ENCODE peak calls at places on chromosomes 7 and 10, in nine cellular contexts. One of them, this sample, is unnamed.

GRCh38 chr7:152887779-152888178 is 128.2 kb downstream of the ACTR3B start:
- DNase-seq in anterior cingulate cortex: no peak
- DNase-seq in HFFc6: no peak
- DNase-seq in NCI-H774: no peak
- DNase-seq in aorta: peak
- DNase-seq in T-helper 9 cell: no peak
- DNase-seq in stimulated activated CD4-positive, alpha-beta T cell treated with anti-CD3 and anti-CD28 coated beads, Interleukin-4, amount 100 ng/mL, for 48 hours: no peak
- DNase-seq in brain microvascular endothelial cell: no peak
- DNase-seq in K562: no peak
- DNase-seq in this sample: no peak

GRCh38 chr7:148045521-148045920 is 545.0 kb upstream of the C7orf33 start:
- DNase-seq in anterior cingulate cortex: no peak
- DNase-seq in HFFc6: no peak
- DNase-seq in NCI-H774: peak
- DNase-seq in aorta: no peak
- DNase-seq in T-helper 9 cell: no peak
- DNase-seq in stimulated activated CD4-positive, alpha-beta T cell treated with anti-CD3 and anti-CD28 coated beads, Interleukin-4, amount 100 ng/mL, for 48 hours: no peak
- DNase-seq in brain microvascular endothelial cell: no peak
- DNase-seq in K562: no peak
- DNase-seq in this sample: peak

GRCh38 chr7:159022238-159022993 is 122.3 kb downstream of the VIPR2 start:
- DNase-seq in anterior cingulate cortex: no peak
- DNase-seq in HFFc6: no peak
- DNase-seq in NCI-H774: no peak
- DNase-seq in aorta: no peak
- DNase-seq in T-helper 9 cell: no peak
- DNase-seq in stimulated activated CD4-positive, alpha-beta T cell treated with anti-CD3 and anti-CD28 coated beads, Interleukin-4, amount 100 ng/mL, for 48 hours: no peak
- DNase-seq in brain microvascular endothelial cell: peak
- DNase-seq in K562: peak
- DNase-seq in this sample: no peak

GRCh38 chr7:73715648-73716317 is 3.7 kb downstream of the STX1A start:
- DNase-seq in anterior cingulate cortex: no peak
- DNase-seq in HFFc6: peak
- DNase-seq in NCI-H774: no peak
- DNase-seq in aorta: no peak
- DNase-seq in T-helper 9 cell: no peak
- DNase-seq in stimulated activated CD4-positive, alpha-beta T cell treated with anti-CD3 and anti-CD28 coated beads, Interleukin-4, amount 100 ng/mL, for 48 hours: peak
- DNase-seq in brain microvascular endothelial cell: peak
- DNase-seq in K562: peak
- DNase-seq in this sample: peak

GRCh38 chr10:121732676-121733445 is 134.6 kb upstream of the FGFR2 start:
- DNase-seq in anterior cingulate cortex: no peak
- DNase-seq in HFFc6: no peak
- DNase-seq in NCI-H774: no peak
- DNase-seq in aorta: no peak
- DNase-seq in T-helper 9 cell: no peak
- DNase-seq in stimulated activated CD4-positive, alpha-beta T cell treated with anti-CD3 and anti-CD28 coated beads, Interleukin-4, amount 100 ng/mL, for 48 hours: no peak
- DNase-seq in brain microvascular endothelial cell: no peak
- DNase-seq in K562: no peak
- DNase-seq in this sample: no peak

GRCh38 chr10:91313761-91314520 is 93.5 kb downstream of the PCGF5 start:
- DNase-seq in anterior cingulate cortex: no peak
- DNase-seq in HFFc6: peak
- DNase-seq in NCI-H774: no peak
- DNase-seq in aorta: no peak
- DNase-seq in T-helper 9 cell: no peak
- DNase-seq in stimulated activated CD4-positive, alpha-beta T cell treated with anti-CD3 and anti-CD28 coated beads, Interleukin-4, amount 100 ng/mL, for 48 hours: no peak
- DNase-seq in brain microvascular endothelial cell: peak
- DNase-seq in K562: no peak
- DNase-seq in this sample: no peak

GRCh38 chr7:38335123-38335489 is 61.7 kb upstream of the TARP start:
- DNase-seq in anterior cingulate cortex: no peak
- DNase-seq in HFFc6: no peak
- DNase-seq in NCI-H774: no peak
- DNase-seq in aorta: no peak
- DNase-seq in T-helper 9 cell: no peak
- DNase-seq in stimulated activated CD4-positive, alpha-beta T cell treated with anti-CD3 and anti-CD28 coated beads, Interleukin-4, amount 100 ng/mL, for 48 hours: no peak
- DNase-seq in brain microvascular endothelial cell: no peak
- DNase-seq in K562: no peak
- DNase-seq in this sample: no peak

GRCh38 chr7:112104153-112104552 is 102.0 kb downstream of the DOCK4 start:
- DNase-seq in anterior cingulate cortex: no peak
- DNase-seq in HFFc6: no peak
- DNase-seq in NCI-H774: no peak
- DNase-seq in aorta: no peak
- DNase-seq in T-helper 9 cell: no peak
- DNase-seq in stimulated activated CD4-positive, alpha-beta T cell treated with anti-CD3 and anti-CD28 coated beads, Interleukin-4, amount 100 ng/mL, for 48 hours: no peak
- DNase-seq in brain microvascular endothelial cell: no peak
- DNase-seq in K562: no peak
- DNase-seq in this sample: peak

GRCh38 chr7:140176811-140177702 is at the start of gene KDM7A:
- DNase-seq in anterior cingulate cortex: peak
- DNase-seq in HFFc6: peak
- DNase-seq in NCI-H774: peak
- DNase-seq in aorta: peak
- DNase-seq in T-helper 9 cell: peak
- DNase-seq in stimulated activated CD4-positive, alpha-beta T cell treated with anti-CD3 and anti-CD28 coated beads, Interleukin-4, amount 100 ng/mL, for 48 hours: peak
- DNase-seq in brain microvascular endothelial cell: peak
- DNase-seq in K562: peak
- DNase-seq in this sample: peak

GRCh38 chr7:99949645-99950228 is 20.3 kb upstream of the GJC3 start:
- DNase-seq in anterior cingulate cortex: no peak
- DNase-seq in HFFc6: peak
- DNase-seq in NCI-H774: no peak
- DNase-seq in aorta: no peak
- DNase-seq in T-helper 9 cell: no peak
- DNase-seq in stimulated activated CD4-positive, alpha-beta T cell treated with anti-CD3 and anti-CD28 coated beads, Interleukin-4, amount 100 ng/mL, for 48 hours: no peak
- DNase-seq in brain microvascular endothelial cell: no peak
- DNase-seq in K562: no peak
- DNase-seq in this sample: no peak

GRCh38 chr7:158028971-158029370 is 558.7 kb downstream of the PTPRN2 start:
- DNase-seq in anterior cingulate cortex: no peak
- DNase-seq in HFFc6: no peak
- DNase-seq in NCI-H774: no peak
- DNase-seq in aorta: no peak
- DNase-seq in T-helper 9 cell: no peak
- DNase-seq in stimulated activated CD4-positive, alpha-beta T cell treated with anti-CD3 and anti-CD28 coated beads, Interleukin-4, amount 100 ng/mL, for 48 hours: no peak
- DNase-seq in brain microvascular endothelial cell: no peak
- DNase-seq in K562: no peak
- DNase-seq in this sample: no peak

GRCh38 chr10:52984169-52984568 is 211.6 kb upstream of the MBL2 start:
- DNase-seq in anterior cingulate cortex: no peak
- DNase-seq in HFFc6: no peak
- DNase-seq in NCI-H774: no peak
- DNase-seq in aorta: no peak
- DNase-seq in T-helper 9 cell: no peak
- DNase-seq in stimulated activated CD4-positive, alpha-beta T cell treated with anti-CD3 and anti-CD28 coated beads, Interleukin-4, amount 100 ng/mL, for 48 hours: no peak
- DNase-seq in brain microvascular endothelial cell: no peak
- DNase-seq in K562: no peak
- DNase-seq in this sample: no peak

GRCh38 chr10:127919418-127920191 is 12.7 kb downstream of the PTPRE start:
- DNase-seq in anterior cingulate cortex: no peak
- DNase-seq in HFFc6: no peak
- DNase-seq in NCI-H774: no peak
- DNase-seq in aorta: no peak
- DNase-seq in T-helper 9 cell: no peak
- DNase-seq in stimulated activated CD4-positive, alpha-beta T cell treated with anti-CD3 and anti-CD28 coated beads, Interleukin-4, amount 100 ng/mL, for 48 hours: no peak
- DNase-seq in brain microvascular endothelial cell: peak
- DNase-seq in K562: no peak
- DNase-seq in this sample: no peak

GRCh38 chr10:128604025-128604424 is 477.8 kb upstream of the MKI67 start:
- DNase-seq in anterior cingulate cortex: no peak
- DNase-seq in HFFc6: no peak
- DNase-seq in NCI-H774: no peak
- DNase-seq in aorta: no peak
- DNase-seq in T-helper 9 cell: no peak
- DNase-seq in stimulated activated CD4-positive, alpha-beta T cell treated with anti-CD3 and anti-CD28 coated beads, Interleukin-4, amount 100 ng/mL, for 48 hours: no peak
- DNase-seq in brain microvascular endothelial cell: no peak
- DNase-seq in K562: no peak
- DNase-seq in this sample: no peak

GRCh38 chr10:71255817-71256660 is 43.7 kb downstream of the UNC5B start:
- DNase-seq in anterior cingulate cortex: no peak
- DNase-seq in HFFc6: peak
- DNase-seq in NCI-H774: peak
- DNase-seq in aorta: peak
- DNase-seq in T-helper 9 cell: no peak
- DNase-seq in stimulated activated CD4-positive, alpha-beta T cell treated with anti-CD3 and anti-CD28 coated beads, Interleukin-4, amount 100 ng/mL, for 48 hours: no peak
- DNase-seq in brain microvascular endothelial cell: peak
- DNase-seq in K562: no peak
- DNase-seq in this sample: peak

GRCh38 chr7:44085549-44085948 is 3.2 kb upstream of the POLM start:
- DNase-seq in anterior cingulate cortex: no peak
- DNase-seq in HFFc6: no peak
- DNase-seq in NCI-H774: no peak
- DNase-seq in aorta: peak
- DNase-seq in T-helper 9 cell: no peak
- DNase-seq in stimulated activated CD4-positive, alpha-beta T cell treated with anti-CD3 and anti-CD28 coated beads, Interleukin-4, amount 100 ng/mL, for 48 hours: no peak
- DNase-seq in brain microvascular endothelial cell: no peak
- DNase-seq in K562: no peak
- DNase-seq in this sample: no peak

GRCh38 chr7:124267154-124267553 is 234.3 kb upstream of the TMEM229A start:
- DNase-seq in anterior cingulate cortex: no peak
- DNase-seq in HFFc6: no peak
- DNase-seq in NCI-H774: no peak
- DNase-seq in aorta: no peak
- DNase-seq in T-helper 9 cell: no peak
- DNase-seq in stimulated activated CD4-positive, alpha-beta T cell treated with anti-CD3 and anti-CD28 coated beads, Interleukin-4, amount 100 ng/mL, for 48 hours: no peak
- DNase-seq in brain microvascular endothelial cell: no peak
- DNase-seq in K562: no peak
- DNase-seq in this sample: no peak

GRCh38 chr7:116259821-116260440 is 49.6 kb downstream of the TES start:
- DNase-seq in anterior cingulate cortex: no peak
- DNase-seq in HFFc6: peak
- DNase-seq in NCI-H774: no peak
- DNase-seq in aorta: no peak
- DNase-seq in T-helper 9 cell: no peak
- DNase-seq in stimulated activated CD4-positive, alpha-beta T cell treated with anti-CD3 and anti-CD28 coated beads, Interleukin-4, amount 100 ng/mL, for 48 hours: no peak
- DNase-seq in brain microvascular endothelial cell: peak
- DNase-seq in K562: no peak
- DNase-seq in this sample: no peak

GRCh38 chr7:66747385-66748126 is 7.0 kb downstream of the RABGEF1 start:
- DNase-seq in anterior cingulate cortex: no peak
- DNase-seq in HFFc6: no peak
- DNase-seq in NCI-H774: no peak
- DNase-seq in aorta: no peak
- DNase-seq in T-helper 9 cell: no peak
- DNase-seq in stimulated activated CD4-positive, alpha-beta T cell treated with anti-CD3 and anti-CD28 coated beads, Interleukin-4, amount 100 ng/mL, for 48 hours: no peak
- DNase-seq in brain microvascular endothelial cell: no peak
- DNase-seq in K562: no peak
- DNase-seq in this sample: no peak

GRCh38 chr10:93813507-93814465 is 56.0 kb downstream of the LGI1 start:
- DNase-seq in anterior cingulate cortex: peak
- DNase-seq in HFFc6: peak
- DNase-seq in NCI-H774: no peak
- DNase-seq in aorta: peak
- DNase-seq in T-helper 9 cell: peak
- DNase-seq in stimulated activated CD4-positive, alpha-beta T cell treated with anti-CD3 and anti-CD28 coated beads, Interleukin-4, amount 100 ng/mL, for 48 hours: peak
- DNase-seq in brain microvascular endothelial cell: peak
- DNase-seq in K562: no peak
- DNase-seq in this sample: peak

This sample was measured in NCI-H2081.